ENCODE peak calls at places on chromosome 5, in eight cellular contexts. D, P, S, Y, T, Q, W and G are unnamed samples.

GRCh38 chr5:112983307-112983811 is 6.8 kb downstream of the DCP2 start:
- DNase-seq in S (no peak), P (no peak), T (no peak), Y (no peak), D (no peak), W (no peak), Q (no peak), G (no peak)

GRCh38 chr5:137114529-137114928 is 384.6 kb downstream of the SPOCK1 start:
- DNase-seq in Y (no peak), W (no peak), D (no peak), Q (no peak), T (no peak), P (no peak), S (no peak), G (no peak)

GRCh38 chr5:81313278-81313677 is 11.9 kb downstream of the ZCCHC9 start:
- DNase-seq in S (no peak), Q (no peak), P (no peak), T (no peak), D (no peak), W (no peak), Y (no peak), G (no peak)

GRCh38 chr5:3684771-3685354 is 89.2 kb downstream of the IRX1 start:
- DNase-seq in T (no peak), D (no peak), S (no peak), Y (no peak), Q (no peak), W (no peak), P (no peak), G (no peak)

GRCh38 chr5:175894805-175895204 is 23.4 kb downstream of the CPLX2 start:
- DNase-seq in W (no peak), D (peak), Q (no peak), P (peak), S (no peak), Y (no peak), T (no peak), G (no peak)

GRCh38 chr5:114174837-114175236 is 187.0 kb upstream of the KCNN2 start:
- DNase-seq in Y (no peak), S (no peak), Q (no peak), D (no peak), T (no peak), P (no peak), W (no peak), G (no peak)

GRCh38 chr5:96903300-96903699 is 27.0 kb downstream of the ERAP2 start:
- DNase-seq in W (no peak), T (no peak), P (no peak), S (no peak), D (no peak), Q (no peak), Y (no peak), G (no peak)

GRCh38 chr5:61256474-61256873 is 75.6 kb upstream of the ZSWIM6 start:
- DNase-seq in T (peak), Q (no peak), D (no peak), P (no peak), W (peak), S (no peak), Y (peak), G (no peak)

GRCh38 chr5:37830348-37830747 is 9.5 kb downstream of the GDNF start:
- DNase-seq in P (no peak), T (no peak), Y (no peak), Q (no peak), S (no peak), D (no peak), W (no peak), G (no peak)

GRCh38 chr5:101969752-101970151 is 326.3 kb downstream of the SLCO4C1 start:
- DNase-seq in T (no peak), D (no peak), Q (no peak), P (no peak), W (no peak), S (no peak), Y (no peak), G (no peak)

GRCh38 chr5:172542651-172543131 is 88.4 kb upstream of the SH3PXD2B start:
- DNase-seq in Q (no peak), T (no peak), Y (no peak), P (no peak), W (no peak), S (no peak), D (peak), G (no peak)

GRCh38 chr5:119067338-119067737 is 3.5 kb upstream of the DMXL1 start:
- DNase-seq in Y (no peak), D (no peak), Q (no peak), P (no peak), T (no peak), S (no peak), W (no peak), G (no peak)

GRCh38 chr5:138884094-138884493 is 9.0 kb upstream of the LRRTM2 start:
- DNase-seq in S (no peak), P (no peak), D (no peak), Q (no peak), W (no peak), Y (no peak), T (no peak), G (no peak)

GRCh38 chr5:68381909-68382308 is 166.4 kb downstream of the PIK3R1 start:
- DNase-seq in T (no peak), Q (no peak), P (no peak), D (no peak), Y (no peak), W (no peak), S (no peak), G (no peak)

GRCh38 chr5:67015577-67016290 is 180.9 kb downstream of the CD180 start:
- DNase-seq in W (no peak), T (no peak), S (no peak), Y (no peak), P (no peak), Q (no peak), D (peak), G (no peak)

GRCh38 chr5:148687427-148687826 is 33.1 kb upstream of the HTR4 start:
- DNase-seq in Q (no peak), T (no peak), Y (no peak), S (no peak), D (no peak), P (no peak), W (no peak), G (no peak)

GRCh38 chr5:125227333-125228075 is 481.1 kb upstream of the ZNF608 start:
- DNase-seq in Y (no peak), T (no peak), S (no peak), P (no peak), Q (no peak), D (no peak), W (peak), G (no peak)

GRCh38 chr5:122515709-122516431 is 203.8 kb downstream of the SNCAIP start:
- DNase-seq in S (peak), Q (no peak), Y (peak), D (peak), W (peak), P (peak), T (peak), G (peak)

GRCh38 chr5:35743644-35744043 is 113.0 kb upstream of the IL7R start:
- DNase-seq in D (no peak), S (no peak), Q (no peak), W (no peak), T (no peak), Y (no peak), P (no peak), G (no peak)